ENCODE peak calls at places on chromosomes 6 and 20, in eight cellular contexts. Q, H, P, G, Y, C, F and N are unnamed samples.

GRCh38 chr6:170236131-170236851 is 54.6 kb downstream of the DLL1 start:
- DNase-seq in G (no peak), H (no peak), Y (no peak), Q (no peak), F (no peak), P (no peak), C (no peak), N (no peak)

GRCh38 chr6:158441639-158442308 is 118.1 kb upstream of the TMEM181 start:
- DNase-seq in P (no peak), H (no peak), F (no peak), Y (no peak), C (no peak), Q (no peak), G (peak), N (no peak)

GRCh38 chr6:67467341-67467740 is 1167.7 kb upstream of the ADGRB3 start:
- DNase-seq in G (no peak), F (no peak), Q (no peak), H (no peak), P (no peak), Y (no peak), C (no peak), N (no peak)

GRCh38 chr6:35043381-35043780 is 97.8 kb downstream of the TCP11 start:
- DNase-seq in G (no peak), Y (no peak), H (no peak), F (no peak), Q (no peak), P (no peak), C (no peak), N (no peak)

GRCh38 chr6:26032387-26033131 is 54.7 kb upstream of the HFE start:
- DNase-seq in H (no peak), F (peak), Q (no peak), C (peak), G (no peak), P (peak), Y (no peak), N (peak)

GRCh38 chr20:45963059-45964011 is 8.7 kb downstream of the ZNF335 start:
- DNase-seq in F (peak), G (peak), P (no peak), H (no peak), Q (no peak), C (no peak), Y (no peak), N (peak)

GRCh38 chr6:134474980-134475379 is 157.1 kb upstream of the SGK1 start:
- DNase-seq in H (no peak), G (no peak), Y (no peak), F (no peak), C (no peak), P (no peak), Q (no peak), N (no peak)

GRCh38 chr6:46062991-46063390 is 47.3 kb upstream of the CLIC5 start:
- DNase-seq in G (no peak), Q (no peak), Y (no peak), F (no peak), C (no peak), H (no peak), P (no peak), N (no peak)

GRCh38 chr6:127404594-127405178 is 54.5 kb downstream of the KIAA0408 start:
- DNase-seq in G (no peak), Q (no peak), F (no peak), P (no peak), H (no peak), C (no peak), Y (no peak), N (no peak)

GRCh38 chr6:71879016-71879415 is 7.3 kb upstream of the RIMS1 start:
- DNase-seq in C (no peak), H (no peak), P (no peak), Y (no peak), Q (no peak), F (no peak), G (no peak), N (no peak)

GRCh38 chr6:145929037-145929633 is 35.0 kb downstream of the SHPRH start:
- DNase-seq in P (no peak), Q (no peak), G (no peak), F (peak), C (no peak), Y (no peak), H (no peak), N (peak)

GRCh38 chr20:20085071-20085470 is 32.7 kb downstream of the CFAP61 start:
- DNase-seq in G (no peak), F (no peak), C (no peak), Y (no peak), P (no peak), Q (no peak), H (no peak), N (no peak)

GRCh38 chr6:158610319-158610968 is 34.1 kb downstream of the DYNLT1 start:
- DNase-seq in F (no peak), G (no peak), P (no peak), H (no peak), Q (no peak), C (no peak), Y (no peak), N (no peak)

GRCh38 chr6:108953681-108954080 is 105.5 kb downstream of the ARMC2 start:
- DNase-seq in H (no peak), Y (no peak), F (no peak), C (no peak), Q (no peak), P (no peak), G (no peak), N (no peak)

GRCh38 chr6:117487831-117488230 is 5.4 kb downstream of the DCBLD1 start:
- DNase-seq in H (no peak), C (no peak), Y (no peak), G (no peak), Q (no peak), F (no peak), P (no peak), N (no peak)

GRCh38 chr6:128508588-128509296 is 11.7 kb downstream of the PTPRK start:
- DNase-seq in Q (no peak), F (no peak), C (peak), P (no peak), Y (no peak), G (no peak), H (no peak), N (no peak)

GRCh38 chr20:58309607-58310290 is at the start of gene RAB22A:
- DNase-seq in Y (peak), C (no peak), F (peak), Q (peak), H (peak), G (peak), P (peak), N (peak)

GRCh38 chr20:62832212-62832922 is 15.5 kb downstream of the COL9A3 start:
- DNase-seq in C (no peak), F (peak), Y (peak), G (peak), P (peak), Q (peak), H (no peak), N (no peak)

GRCh38 chr6:184161-184695 is 108.1 kb upstream of the DUSP22 start:
- DNase-seq in P (peak), Y (no peak), C (no peak), F (no peak), H (no peak), G (no peak), Q (no peak), N (no peak)

GRCh38 chr20:59962155-59962554 is 3.9 kb downstream of the CDH26 start:
- DNase-seq in F (no peak), Q (no peak), C (no peak), G (no peak), P (no peak), Y (no peak), H (no peak), N (no peak)

GRCh38 chr20:10987651-10988383 is 314.0 kb upstream of the JAG1 start:
- DNase-seq in H (no peak), Y (no peak), Q (no peak), G (no peak), P (no peak), F (no peak), C (peak), N (no peak)